ENCODE peak calls at places on chromosomes 2 and 18, in five cellular contexts. R, G, S, Y and F are unnamed samples.
A peak's percentile ranks its signal among the peaks of the same experiment; 100 is the strongest.

GRCh38 chr2:191740016-191740419 is 62.1 kb downstream of the NABP1 start:
- DNase-seq in R (peak; percentile 12), S (peak; percentile 45), Y (peak; percentile 11), G (no peak), F (peak; percentile 77)

GRCh38 chr2:121897335-121897970 is 142.0 kb downstream of the TSN start:
- DNase-seq in Y (peak; percentile 64), G (peak; percentile 55), S (no peak), R (no peak), F (no peak)

GRCh38 chr2:37907480-37908070 is 17.5 kb upstream of the RMDN2 start:
- DNase-seq in Y (no peak), R (no peak), G (no peak), S (no peak), F (no peak)

GRCh38 chr2:179467927-179468326 is 203.3 kb upstream of the SESTD1 start:
- DNase-seq in G (no peak), R (no peak), S (no peak), Y (no peak), F (no peak)

GRCh38 chr2:3488768-3489448 is 30.4 kb downstream of the ADI1 start:
- DNase-seq in R (no peak), Y (no peak), G (no peak), S (no peak), F (no peak)

GRCh38 chr18:8140841-8141501 is 468.3 kb upstream of the RAB12 start:
- DNase-seq in G (no peak), Y (peak; percentile 19), S (no peak), R (no peak), F (no peak)

GRCh38 chr18:35572644-35573043 is 8.9 kb upstream of the GALNT1 start:
- DNase-seq in R (no peak), Y (no peak), S (no peak), G (no peak), F (no peak)

GRCh38 chr2:88451647-88452150 is 794 bp downstream of the FOXI3 start:
- DNase-seq in S (no peak), Y (peak; percentile 23), G (peak; percentile 24), R (no peak), F (no peak)

GRCh38 chr2:55779459-55780421 is 86.1 kb upstream of the PNPT1 start:
- DNase-seq in R (no peak), G (no peak), S (no peak), Y (peak; percentile 94), F (no peak)

GRCh38 chr2:55460562-55460961 is 40.9 kb upstream of the CCDC88A start:
- DNase-seq in S (no peak), G (no peak), R (no peak), Y (no peak), F (no peak)

GRCh38 chr2:85772019-85772745 is 18.4 kb downstream of the ATOH8 start:
- DNase-seq in S (no peak), G (peak; percentile 99), R (no peak), Y (peak; percentile 90), F (no peak)

GRCh38 chr2:10141736-10142639 is 19.4 kb downstream of the RRM2 start:
- DNase-seq in Y (peak; percentile 58), S (peak; percentile 33), R (no peak), G (peak; percentile 21), F (peak; percentile 47)

GRCh38 chr2:25236736-25237135 is 68.4 kb upstream of the POMC start:
- DNase-seq in Y (no peak), G (no peak), R (no peak), S (no peak), F (no peak)

GRCh38 chr2:164335128-164335527 is 286.2 kb downstream of the GRB14 start:
- DNase-seq in R (no peak), G (no peak), S (no peak), Y (no peak), F (no peak)

GRCh38 chr18:181711-182110 is 23.4 kb downstream of the USP14 start:
- DNase-seq in R (no peak), Y (no peak), G (no peak), S (no peak), F (no peak)

GRCh38 chr2:14079576-14079975 is 552.9 kb upstream of the LRATD1 start:
- DNase-seq in S (no peak), G (no peak), R (no peak), Y (no peak), F (no peak)

GRCh38 chr2:205759732-205760516 is 77.6 kb downstream of the NRP2 start:
- DNase-seq in R (no peak), Y (no peak), S (no peak), G (no peak), F (no peak)

GRCh38 chr2:216362730-216363129 is 9.6 kb downstream of the MARCHF4 start:
- DNase-seq in G (no peak), R (no peak), Y (peak; percentile 23), S (no peak), F (no peak)

GRCh38 chr2:215740071-215740470 is 273.3 kb downstream of the MREG start:
- DNase-seq in G (no peak), R (no peak), Y (no peak), S (no peak), F (no peak)

GRCh38 chr2:229971298-229971790 is 49.0 kb downstream of the FBXO36 start:
- DNase-seq in G (no peak), S (no peak), R (no peak), Y (no peak), F (no peak)

GRCh38 chr2:229922449-229923386 is at the start of gene FBXO36:
- DNase-seq in Y (peak; percentile 92), S (no peak), G (peak; percentile 92), R (peak; percentile 85), F (no peak)

GRCh38 chr18:48166971-48167370 is 236.5 kb upstream of the SMAD2 start:
- DNase-seq in G (no peak), S (no peak), R (no peak), Y (no peak), F (no peak)

GRCh38 chr2:234454433-234454832 is 42.4 kb downstream of the ARL4C start:
- DNase-seq in Y (no peak), S (peak; percentile 39), G (no peak), R (no peak), F (peak; percentile 78)

GRCh38 chr2:230893881-230894781 is 29.4 kb downstream of the ITM2C start:
- DNase-seq in G (no peak), R (no peak), S (no peak), Y (no peak), F (no peak)

GRCh38 chr18:8501044-8501443 is 108.2 kb upstream of the RAB12 start:
- DNase-seq in G (peak; percentile 78), Y (no peak), R (no peak), S (no peak), F (no peak)

GRCh38 chr18:42087195-42087594 is 132.2 kb downstream of the PIK3C3 start:
- DNase-seq in S (no peak), Y (no peak), R (no peak), G (no peak), F (no peak)

GRCh38 chr2:220227272-220227920 is 600.0 kb downstream of the SLC4A3 start:
- DNase-seq in S (no peak), R (no peak), Y (no peak), G (no peak), F (no peak)

GRCh38 chr2:102488063-102488462 is 15.0 kb downstream of the SLC9A4 start:
- DNase-seq in Y (no peak), G (no peak), S (no peak), R (no peak), F (no peak)

GRCh38 chr2:10169581-10169980 is 47.0 kb downstream of the RRM2 start:
- DNase-seq in S (no peak), G (no peak), Y (no peak), R (no peak), F (no peak)

GRCh38 chr2:221070106-221070505 is 502.0 kb downstream of the EPHA4 start:
- DNase-seq in S (no peak), R (no peak), G (no peak), Y (no peak), F (no peak)

GRCh38 chr2:144288428-144288827 is 231.5 kb downstream of the ZEB2 start:
- DNase-seq in S (no peak), G (no peak), R (no peak), Y (peak; percentile 4), F (no peak)

GRCh38 chr18:43524260-43524659 is 247.0 kb upstream of the SYT4 start:
- DNase-seq in S (no peak), R (no peak), Y (no peak), G (no peak), F (no peak)

GRCh38 chr2:217993055-217993645 is 9.6 kb downstream of the TNS1 start:
- DNase-seq in G (no peak), S (no peak), R (no peak), Y (peak; percentile 56), F (no peak)